ENCODE peak calls at places on chromosomes 2 and 18, in five cellular contexts. One of them, this sample, is unnamed.

GRCh38 chr18:76894947-76895346 is 72.6 kb downstream of the ZNF236 start:
- DNase-seq in mucosa of descending colon: no peak
- DNase-seq in MCF 10A: no peak
- DNase-seq in neural crest cell: no peak
- DNase-seq in ovary: no peak
- DNase-seq in this sample: no peak

GRCh38 chr2:149679286-149679685 is 91.7 kb upstream of the MMADHC start:
- DNase-seq in mucosa of descending colon: no peak
- DNase-seq in MCF 10A: peak; percentile 43
- DNase-seq in neural crest cell: no peak
- DNase-seq in ovary: no peak
- DNase-seq in this sample: no peak

GRCh38 chr2:192414794-192415193 is 220.1 kb upstream of the TMEFF2 start:
- DNase-seq in mucosa of descending colon: no peak
- DNase-seq in MCF 10A: no peak
- DNase-seq in neural crest cell: no peak
- DNase-seq in ovary: no peak
- DNase-seq in this sample: no peak

GRCh38 chr18:63366270-63366990 is 576 bp downstream of the KDSR start:
- DNase-seq in mucosa of descending colon: peak; percentile 79
- DNase-seq in MCF 10A: peak; percentile 80
- DNase-seq in neural crest cell: no peak
- DNase-seq in ovary: peak; percentile 58
- DNase-seq in this sample: peak; percentile 57

GRCh38 chr2:69159988-69160387 is 147.0 kb downstream of the ANTXR1 start:
- DNase-seq in mucosa of descending colon: peak; percentile 43
- DNase-seq in MCF 10A: peak; percentile 91
- DNase-seq in neural crest cell: no peak
- DNase-seq in ovary: no peak
- DNase-seq in this sample: peak; percentile 51

GRCh38 chr2:69973335-69973735 is 11.9 kb upstream of the ASPRV1 start:
- DNase-seq in mucosa of descending colon: no peak
- DNase-seq in MCF 10A: no peak
- DNase-seq in neural crest cell: no peak
- DNase-seq in ovary: no peak
- DNase-seq in this sample: no peak

GRCh38 chr2:240250150-240250984 is 109.9 kb upstream of the OTOS start:
- DNase-seq in mucosa of descending colon: no peak
- DNase-seq in MCF 10A: no peak
- DNase-seq in neural crest cell: peak; percentile 1
- DNase-seq in ovary: peak; percentile 45
- DNase-seq in this sample: no peak

GRCh38 chr2:111695441-111696007 is 188.5 kb downstream of the ANAPC1 start:
- DNase-seq in mucosa of descending colon: no peak
- DNase-seq in MCF 10A: no peak
- DNase-seq in neural crest cell: no peak
- DNase-seq in ovary: no peak
- DNase-seq in this sample: no peak

GRCh38 chr18:76619342-76620315 is 124.6 kb upstream of the ZNF516 start:
- DNase-seq in mucosa of descending colon: peak; percentile 43
- DNase-seq in MCF 10A: peak; percentile 90
- DNase-seq in neural crest cell: peak; percentile 58
- DNase-seq in ovary: peak; percentile 86
- DNase-seq in this sample: peak; percentile 65

GRCh38 chr2:190781604-190782198 is 98.9 kb upstream of the GLS start:
- DNase-seq in mucosa of descending colon: no peak
- DNase-seq in MCF 10A: peak; percentile 59
- DNase-seq in neural crest cell: peak; percentile 52
- DNase-seq in ovary: no peak
- DNase-seq in this sample: peak; percentile 41

GRCh38 chr18:29154758-29155725 is 978.1 kb upstream of the CDH2 start:
- DNase-seq in mucosa of descending colon: no peak
- DNase-seq in MCF 10A: peak; percentile 74
- DNase-seq in neural crest cell: no peak
- DNase-seq in ovary: no peak
- DNase-seq in this sample: no peak

GRCh38 chr2:209933499-209934458 is 68.7 kb upstream of the RPE start:
- DNase-seq in mucosa of descending colon: no peak
- DNase-seq in MCF 10A: peak; percentile 73
- DNase-seq in neural crest cell: no peak
- DNase-seq in ovary: no peak
- DNase-seq in this sample: no peak

GRCh38 chr2:85892216-85892944 is 3.6 kb upstream of the ST3GAL5 start:
- DNase-seq in mucosa of descending colon: no peak
- DNase-seq in MCF 10A: no peak
- DNase-seq in neural crest cell: no peak
- DNase-seq in ovary: no peak
- DNase-seq in this sample: no peak

GRCh38 chr2:46171441-46171953 is 125.7 kb upstream of the EPAS1 start:
- DNase-seq in mucosa of descending colon: no peak
- DNase-seq in MCF 10A: peak; percentile 89
- DNase-seq in neural crest cell: no peak
- DNase-seq in ovary: no peak
- DNase-seq in this sample: no peak

GRCh38 chr2:55420901-55421300 is 1.2 kb upstream of the CCDC88A start:
- DNase-seq in mucosa of descending colon: no peak
- DNase-seq in MCF 10A: no peak
- DNase-seq in neural crest cell: no peak
- DNase-seq in ovary: no peak
- DNase-seq in this sample: no peak

GRCh38 chr18:56283346-56283745 is 355.0 kb downstream of the TXNL1 start:
- DNase-seq in mucosa of descending colon: no peak
- DNase-seq in MCF 10A: no peak
- DNase-seq in neural crest cell: no peak
- DNase-seq in ovary: no peak
- DNase-seq in this sample: no peak

GRCh38 chr18:43578636-43579203 is 301.4 kb upstream of the SYT4 start:
- DNase-seq in mucosa of descending colon: no peak
- DNase-seq in MCF 10A: no peak
- DNase-seq in neural crest cell: no peak
- DNase-seq in ovary: no peak
- DNase-seq in this sample: no peak

GRCh38 chr2:197209742-197210408 is 100.7 kb downstream of the ANKRD44 start:
- DNase-seq in mucosa of descending colon: no peak
- DNase-seq in MCF 10A: no peak
- DNase-seq in neural crest cell: no peak
- DNase-seq in ovary: no peak
- DNase-seq in this sample: no peak

GRCh38 chr2:174012347-174013309 is 47.5 kb upstream of the SP3 start:
- DNase-seq in mucosa of descending colon: peak; percentile 68
- DNase-seq in MCF 10A: no peak
- DNase-seq in neural crest cell: peak; percentile 38
- DNase-seq in ovary: peak; percentile 87
- DNase-seq in this sample: peak; percentile 80

GRCh38 chr2:105129722-105130232 is 91.9 kb downstream of the MRPS9 start:
- DNase-seq in mucosa of descending colon: no peak
- DNase-seq in MCF 10A: no peak
- DNase-seq in neural crest cell: no peak
- DNase-seq in ovary: no peak
- DNase-seq in this sample: no peak

GRCh38 chr2:175414872-175415487 is 233.5 kb upstream of the ATP5MC3 start:
- DNase-seq in mucosa of descending colon: peak; percentile 39
- DNase-seq in MCF 10A: peak; percentile 87
- DNase-seq in neural crest cell: peak; percentile 63
- DNase-seq in ovary: peak; percentile 50
- DNase-seq in this sample: peak; percentile 69

GRCh38 chr2:126748929-126749518 is 93.1 kb downstream of the GYPC start:
- DNase-seq in mucosa of descending colon: no peak
- DNase-seq in MCF 10A: no peak
- DNase-seq in neural crest cell: no peak
- DNase-seq in ovary: no peak
- DNase-seq in this sample: no peak

GRCh38 chr2:240434728-240435456 is 571 bp upstream of the GPC1 start:
- DNase-seq in mucosa of descending colon: peak; percentile 95
- DNase-seq in MCF 10A: peak; percentile 92
- DNase-seq in neural crest cell: peak; percentile 83
- DNase-seq in ovary: peak; percentile 98
- DNase-seq in this sample: peak; percentile 91

DNA sequence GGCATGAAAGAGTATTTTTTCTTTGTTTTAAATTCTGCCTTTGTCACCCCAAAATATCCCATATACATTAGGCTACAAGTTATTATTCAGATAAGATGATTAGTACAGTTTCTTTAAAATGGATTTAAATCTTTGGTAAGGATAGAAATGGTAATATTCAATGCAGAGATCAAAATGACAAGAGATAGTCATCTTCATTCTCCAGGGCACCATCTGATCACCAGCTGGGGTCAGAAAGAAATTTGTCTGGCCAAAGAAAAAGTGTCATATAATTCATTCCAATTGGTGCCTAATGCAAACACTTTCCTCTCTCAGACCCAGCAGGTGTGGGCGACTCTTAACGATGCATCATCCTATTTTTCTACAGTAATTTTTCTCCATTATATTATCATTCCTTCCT is 570.3 kb downstream of the TDRD15 start:
- DNase-seq in mucosa of descending colon: no peak
- DNase-seq in MCF 10A: no peak
- DNase-seq in neural crest cell: no peak
- DNase-seq in ovary: no peak
- DNase-seq in this sample: no peak
- TF ChIP-seq CTCF in mucosa of descending colon: no peak
- TF ChIP-seq CTCF in MCF 10A: no peak
- TF ChIP-seq CTCF in neural crest cell: no peak
- TF ChIP-seq CTCF in ovary: no peak
- TF ChIP-seq CTCF in this sample: no peak

GRCh38 chr2:23639406-23639982 is 254.5 kb downstream of the KLHL29 start:
- DNase-seq in mucosa of descending colon: no peak
- DNase-seq in MCF 10A: no peak
- DNase-seq in neural crest cell: no peak
- DNase-seq in ovary: no peak
- DNase-seq in this sample: no peak
- TF ChIP-seq CTCF in mucosa of descending colon: no peak
- TF ChIP-seq CTCF in MCF 10A: no peak
- TF ChIP-seq CTCF in neural crest cell: no peak
- TF ChIP-seq CTCF in ovary: no peak
- TF ChIP-seq CTCF in this sample: no peak

GRCh38 chr18:12604445-12605007 is 53.4 kb downstream of the SPIRE1 start:
- DNase-seq in mucosa of descending colon: no peak
- DNase-seq in MCF 10A: no peak
- DNase-seq in neural crest cell: no peak
- DNase-seq in ovary: no peak
- DNase-seq in this sample: no peak
- TF ChIP-seq CTCF in mucosa of descending colon: no peak
- TF ChIP-seq CTCF in MCF 10A: peak; percentile 11
- TF ChIP-seq CTCF in neural crest cell: peak; percentile 22
- TF ChIP-seq CTCF in ovary: no peak
- TF ChIP-seq CTCF in this sample: no peak

GRCh38 chr2:198930170-198930569 is 527.6 kb downstream of the SATB2 start:
- DNase-seq in mucosa of descending colon: no peak
- DNase-seq in MCF 10A: peak; percentile 19
- DNase-seq in neural crest cell: no peak
- DNase-seq in ovary: no peak
- DNase-seq in this sample: peak; percentile 38
- TF ChIP-seq CTCF in mucosa of descending colon: no peak
- TF ChIP-seq CTCF in MCF 10A: peak; percentile 27
- TF ChIP-seq CTCF in neural crest cell: peak; percentile 17
- TF ChIP-seq CTCF in ovary: no peak
- TF ChIP-seq CTCF in this sample: peak; percentile 30

GRCh38 chr2:168345601-168346000 is 98.2 kb upstream of the STK39 start:
- DNase-seq in mucosa of descending colon: no peak
- DNase-seq in MCF 10A: no peak
- DNase-seq in neural crest cell: no peak
- DNase-seq in ovary: no peak
- DNase-seq in this sample: no peak
- TF ChIP-seq CTCF in mucosa of descending colon: no peak
- TF ChIP-seq CTCF in MCF 10A: no peak
- TF ChIP-seq CTCF in neural crest cell: no peak
- TF ChIP-seq CTCF in ovary: no peak
- TF ChIP-seq CTCF in this sample: no peak

GRCh38 chr2:238308177-238308576 is 12.1 kb upstream of the TRAF3IP1 start:
- DNase-seq in mucosa of descending colon: no peak
- DNase-seq in MCF 10A: peak; percentile 31
- DNase-seq in neural crest cell: no peak
- DNase-seq in ovary: no peak
- DNase-seq in this sample: peak; percentile 49
- TF ChIP-seq CTCF in mucosa of descending colon: no peak
- TF ChIP-seq CTCF in MCF 10A: peak; percentile 17
- TF ChIP-seq CTCF in neural crest cell: no peak
- TF ChIP-seq CTCF in ovary: no peak
- TF ChIP-seq CTCF in this sample: no peak

GRCh38 chr2:160208662-160209229 is 8.7 kb upstream of the ITGB6 start:
- DNase-seq in mucosa of descending colon: peak; percentile 33
- DNase-seq in MCF 10A: no peak
- DNase-seq in neural crest cell: no peak
- DNase-seq in ovary: no peak
- DNase-seq in this sample: no peak

GRCh38 chr2:160210599-160211138 is 10.6 kb upstream of the ITGB6 start:
- DNase-seq in mucosa of descending colon: peak; percentile 88
- DNase-seq in MCF 10A: peak; percentile 90
- DNase-seq in neural crest cell: peak; percentile 71
- DNase-seq in ovary: peak; percentile 60
- DNase-seq in this sample: peak; percentile 86

GRCh38 chr2:160207804-160208661 is 8.0 kb upstream of the ITGB6 start:
- DNase-seq in mucosa of descending colon: peak; percentile 84
- DNase-seq in MCF 10A: peak; percentile 98
- DNase-seq in neural crest cell: no peak
- DNase-seq in ovary: peak; percentile 73
- DNase-seq in this sample: no peak

GRCh38 chr2:160207271-160207670 is 7.2 kb upstream of the ITGB6 start:
- DNase-seq in mucosa of descending colon: no peak
- DNase-seq in MCF 10A: peak; percentile 85
- DNase-seq in neural crest cell: no peak
- DNase-seq in ovary: no peak
- DNase-seq in this sample: no peak

GRCh38 chr2:160209457-160209856 is 9.4 kb upstream of the ITGB6 start:
- DNase-seq in mucosa of descending colon: no peak
- DNase-seq in MCF 10A: no peak
- DNase-seq in neural crest cell: no peak
- DNase-seq in ovary: no peak
- DNase-seq in this sample: no peak
- TF ChIP-seq CTCF in mucosa of descending colon: no peak
- TF ChIP-seq CTCF in MCF 10A: no peak
- TF ChIP-seq CTCF in neural crest cell: no peak
- TF ChIP-seq CTCF in ovary: no peak
- TF ChIP-seq CTCF in this sample: no peak

GRCh38 chr2:39437522-39438296 is 624 bp upstream of the MAP4K3 start:
- DNase-seq in mucosa of descending colon: peak; percentile 76
- DNase-seq in MCF 10A: peak; percentile 72
- DNase-seq in neural crest cell: no peak
- DNase-seq in ovary: peak; percentile 63
- DNase-seq in this sample: peak; percentile 19

GRCh38 chr2:39434233-39434897 is 2.7 kb downstream of the MAP4K3 start:
- DNase-seq in mucosa of descending colon: no peak
- DNase-seq in MCF 10A: no peak
- DNase-seq in neural crest cell: no peak
- DNase-seq in ovary: no peak
- DNase-seq in this sample: no peak

GRCh38 chr2:39436592-39437521 is at the start of gene MAP4K3:
- DNase-seq in mucosa of descending colon: peak; percentile 96
- DNase-seq in MCF 10A: peak; percentile 95
- DNase-seq in neural crest cell: peak; percentile 91
- DNase-seq in ovary: peak; percentile 94
- DNase-seq in this sample: peak; percentile 95

GRCh38 chr2:39435254-39435653 is 1.8 kb downstream of the MAP4K3 start:
- DNase-seq in mucosa of descending colon: no peak
- DNase-seq in MCF 10A: peak; percentile 15
- DNase-seq in neural crest cell: no peak
- DNase-seq in ovary: no peak
- DNase-seq in this sample: no peak

GRCh38 chr2:39435974-39436591 is 1.0 kb downstream of the MAP4K3 start:
- DNase-seq in mucosa of descending colon: no peak
- DNase-seq in MCF 10A: peak; percentile 55
- DNase-seq in neural crest cell: peak; percentile 22
- DNase-seq in ovary: no peak
- DNase-seq in this sample: no peak
- TF ChIP-seq CTCF in mucosa of descending colon: no peak
- TF ChIP-seq CTCF in MCF 10A: no peak
- TF ChIP-seq CTCF in neural crest cell: peak; percentile 11
- TF ChIP-seq CTCF in ovary: no peak
- TF ChIP-seq CTCF in this sample: no peak

This sample was measured in WTC11.